ENCODE peak calls at places on chromosomes 12 and 14, in four cellular contexts. R is left ventricle myocardium superior; I is substantia nigra; B is activated CD4-positive, alpha-beta T cell treated with anti-CD3 and anti-CD28 coated beads, Interleukin-2, amount 10 ng/mL, durations not matched to agents 7 days and 5 days. S is an unnamed sample.

GRCh38 chr12:106581543-106582263 is 1.1 kb upstream of the RFX4 start:
- DNase-seq in I (no peak), B (no peak), R (peak; percentile 54), S (peak; percentile 41)

GRCh38 chr14:35292770-35293561 is 784 bp downstream of the PSMA6 start:
- DNase-seq in B (no peak), R (no peak), I (no peak), S (no peak)

GRCh38 chr14:59265808-59266207 is 77.3 kb downstream of the DAAM1 start:
- DNase-seq in B (no peak), R (no peak), I (no peak), S (no peak)

GRCh38 chr12:50509009-50509663 is 4.4 kb downstream of the DIP2B start:
- DNase-seq in B (no peak), I (no peak), R (no peak), S (no peak)

GRCh38 chr12:19925881-19926665 is 442.3 kb upstream of the PDE3A start:
- DNase-seq in B (no peak), I (no peak), R (no peak), S (no peak)

GRCh38 chr12:47107926-47108325 is 28.2 kb upstream of the AMIGO2 start:
- DNase-seq in R (no peak), I (no peak), B (no peak), S (no peak)

GRCh38 chr12:32897276-32897615 is 669 bp upstream of the PKP2 start:
- DNase-seq in I (no peak), R (no peak), B (no peak), S (no peak)

GRCh38 chr12:15527201-15527782 is 205.0 kb downstream of the PTPRO start:
- DNase-seq in B (no peak), R (peak; percentile 40), I (no peak), S (no peak)

GRCh38 chr12:109518820-109519665 is 41.6 kb downstream of the UBE3B start:
- DNase-seq in I (no peak), R (peak; percentile 71), B (peak; percentile 67), S (peak; percentile 71)

GRCh38 chr14:77100961-77101360 is 2.9 kb downstream of the CIPC start:
- DNase-seq in R (no peak), B (no peak), I (no peak), S (no peak)

GRCh38 chr12:113965951-113966797 is at the start of gene RBM19:
- DNase-seq in B (peak; percentile 99), R (peak; percentile 99), I (peak; percentile 95), S (peak; percentile 97)

GRCh38 chr12:107287436-107288413 is 194.4 kb upstream of the CRY1 start:
- DNase-seq in I (no peak), B (peak; percentile 51), R (no peak), S (no peak)

S was measured in frontal cortex.